ENCODE peak calls at places on chromosomes 1 and 21, in eight cellular contexts. Q is HCT116, O is adrenal gland, B is IMR-90, R is body of pancreas, G is Peyer's patch, H is heart left ventricle, V is transverse colon. P is an unnamed sample.

GRCh38 chr1:179599623-179600249 is 8.1 kb downstream of the TDRD5 start:
- DNase-seq in Q (peak; percentile 44), H (no peak), O (peak; percentile 46), R (peak; percentile 49), B (peak; percentile 30), V (peak; percentile 35), G (no peak), P (no peak)

GRCh38 chr1:95440511-95440910 is 206.5 kb downstream of the RWDD3 start:
- DNase-seq in B (no peak), Q (no peak), H (no peak), V (no peak), G (no peak), R (no peak), O (no peak), P (no peak)

GRCh38 chr21:41768371-41769042 is 1.7 kb upstream of the RIPK4 start:
- DNase-seq in O (no peak), H (no peak), Q (peak; percentile 32), G (peak; percentile 20), B (peak; percentile 85), V (peak; percentile 84), R (peak; percentile 91), P (no peak)

GRCh38 chr1:21072721-21073120 is 104.0 kb downstream of the EIF4G3 start:
- DNase-seq in O (no peak), Q (no peak), R (no peak), H (no peak), B (peak; percentile 82), V (no peak), G (no peak), P (no peak)

GRCh38 chr21:15036189-15036588 is 28.6 kb downstream of the NRIP1 start:
- DNase-seq in O (no peak), R (no peak), Q (no peak), V (no peak), H (no peak), B (no peak), G (no peak), P (no peak)

GRCh38 chr21:32329331-32329730 is 30.7 kb downstream of the MRAP start:
- DNase-seq in O (peak; percentile 85), R (no peak), H (no peak), Q (no peak), B (peak; percentile 53), G (no peak), V (no peak), P (no peak)

GRCh38 chr1:101112051-101112770 is 86.6 kb upstream of the DPH5 start:
- DNase-seq in R (peak; percentile 8), G (peak; percentile 74), V (peak; percentile 40), O (peak; percentile 47), Q (no peak), H (peak; percentile 66), B (no peak), P (no peak)

GRCh38 chr1:52400131-52400530 is 4.1 kb downstream of the ORC1 start:
- DNase-seq in G (no peak), B (no peak), R (no peak), V (no peak), O (no peak), Q (no peak), H (no peak), P (no peak)

GRCh38 chr1:172561252-172561651 is 28.3 kb downstream of the SUCO start:
- DNase-seq in R (no peak), H (no peak), V (no peak), O (no peak), Q (no peak), G (no peak), B (peak; percentile 25), P (no peak)

GRCh38 chr1:158075078-158075477 is 81.6 kb downstream of the KIRREL1 start:
- DNase-seq in V (no peak), G (no peak), H (no peak), O (no peak), B (no peak), R (peak; percentile 19), Q (no peak), P (no peak)

GRCh38 chr1:206792939-206793607 is 20.8 kb upstream of the IL10 start:
- DNase-seq in B (peak; percentile 45), Q (no peak), R (no peak), G (no peak), O (no peak), V (no peak), H (no peak), P (no peak)

GRCh38 chr1:41512701-41513387 is 28.4 kb upstream of the EDN2 start:
- DNase-seq in H (peak; percentile 56), O (no peak), B (no peak), V (no peak), Q (no peak), R (no peak), G (no peak), P (no peak)

GRCh38 chr1:59819566-59820438 is 5.1 kb downstream of the HOOK1 start:
- DNase-seq in O (no peak), V (no peak), B (no peak), Q (no peak), R (no peak), G (no peak), H (no peak), P (no peak)

GRCh38 chr21:18174370-18174769 is 70.3 kb upstream of the CHODL start:
- DNase-seq in H (no peak), R (no peak), G (no peak), B (no peak), Q (no peak), V (no peak), O (no peak), P (no peak)

GRCh38 chr1:33257759-33258712 is 1.7 kb downstream of the ZNF362 start:
- DNase-seq in R (peak; percentile 28), V (peak; percentile 32), O (no peak), G (no peak), B (peak; percentile 20), H (peak; percentile 25), Q (no peak), P (no peak)

GRCh38 chr1:2310332-2311183 is 80.8 kb downstream of the MORN1 start:
- DNase-seq in O (peak; percentile 78), B (no peak), V (no peak), Q (no peak), R (no peak), G (no peak), H (no peak), P (no peak)

GRCh38 chr1:48236716-48237470 is 14.4 kb downstream of the SLC5A9 start:
- DNase-seq in G (no peak), H (no peak), R (no peak), O (no peak), B (peak; percentile 35), Q (peak; percentile 28), V (no peak), P (peak; percentile 33)

GRCh38 chr1:207404849-207405525 is 49.1 kb upstream of the CR2 start:
- DNase-seq in B (peak; percentile 78), Q (peak; percentile 65), O (peak; percentile 12), G (no peak), V (no peak), H (no peak), R (no peak), P (peak; percentile 39)

GRCh38 chr1:217747156-217747769 is 116.1 kb downstream of the SPATA17 start:
- DNase-seq in G (no peak), Q (peak; percentile 26), V (no peak), H (no peak), B (peak; percentile 41), R (no peak), O (no peak), P (no peak)

GRCh38 chr1:10773376-10773775 is 23.1 kb downstream of the CASZ1 start:
- DNase-seq in O (no peak), H (peak; percentile 36), B (no peak), R (no peak), V (no peak), Q (no peak), G (no peak), P (no peak)

GRCh38 chr1:77543822-77544448 is 138.5 kb downstream of the ZZZ3 start:
- DNase-seq in B (peak; percentile 75), H (no peak), Q (no peak), R (no peak), G (no peak), V (no peak), O (no peak), P (no peak)

GRCh38 chr1:169108897-169109560 is 2.5 kb downstream of the ATP1B1 start:
- DNase-seq in R (peak; percentile 36), V (peak; percentile 66), O (peak; percentile 59), Q (no peak), B (peak; percentile 35), H (no peak), G (no peak), P (no peak)

GRCh38 chr1:159924025-159924790 is 1.1 kb downstream of the TAGLN2 start:
- DNase-seq in V (peak; percentile 90), H (peak; percentile 94), R (peak; percentile 92), G (peak; percentile 70), B (peak; percentile 89), O (peak; percentile 91), Q (peak; percentile 55), P (peak; percentile 68)
- TF ChIP-seq POLR2A in V (no peak), H (peak; percentile 42), R (no peak), G (peak; percentile 31), B (peak; percentile 5), O (no peak), Q (no peak), P (no peak)

DNA sequence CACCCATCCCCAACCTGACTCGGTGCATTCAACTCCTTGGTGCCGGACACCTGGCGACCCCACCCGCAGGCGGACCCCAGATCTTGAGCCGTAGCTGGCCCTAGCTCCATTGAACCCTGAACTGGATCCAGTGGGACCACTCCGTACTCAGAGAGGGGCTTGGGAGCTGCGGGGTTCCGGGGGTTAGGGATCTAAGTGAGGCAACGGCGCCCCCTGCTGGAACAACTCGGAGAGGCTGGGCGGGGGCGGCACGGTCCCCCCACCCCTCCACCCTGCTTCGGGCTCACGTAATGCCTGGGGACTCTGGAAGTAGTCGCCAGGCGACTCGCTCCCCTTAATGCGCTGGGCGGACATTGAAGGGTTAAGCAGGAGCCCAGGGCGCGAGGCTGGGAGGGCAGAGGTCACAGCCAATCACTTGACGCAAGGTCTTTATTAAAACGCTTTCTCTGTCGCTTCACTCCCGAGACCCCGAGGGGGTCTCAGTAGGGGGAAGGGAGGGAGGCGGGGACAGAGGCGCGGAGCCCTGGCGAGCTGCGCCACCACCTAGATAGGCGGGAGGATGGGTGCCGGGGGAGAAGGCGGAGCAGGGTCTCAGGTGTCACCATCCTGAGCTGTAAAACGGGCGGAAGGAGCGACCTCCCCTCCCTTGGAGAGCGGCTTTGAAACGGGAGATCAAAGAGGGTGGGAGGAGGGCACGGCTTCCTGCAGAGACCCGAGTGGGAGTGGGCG is 699 bp upstream of the CRABP2 start:
- DNase-seq in G (peak; percentile 65), R (peak; percentile 77), V (peak; percentile 66), H (peak; percentile 75), Q (no peak), O (peak; percentile 62), B (peak; percentile 34), P (peak; percentile 86)
- TF ChIP-seq POLR2A in G (no peak), R (no peak), V (no peak), H (no peak), Q (peak; percentile 24), O (no peak), B (no peak), P (no peak)

DNA sequence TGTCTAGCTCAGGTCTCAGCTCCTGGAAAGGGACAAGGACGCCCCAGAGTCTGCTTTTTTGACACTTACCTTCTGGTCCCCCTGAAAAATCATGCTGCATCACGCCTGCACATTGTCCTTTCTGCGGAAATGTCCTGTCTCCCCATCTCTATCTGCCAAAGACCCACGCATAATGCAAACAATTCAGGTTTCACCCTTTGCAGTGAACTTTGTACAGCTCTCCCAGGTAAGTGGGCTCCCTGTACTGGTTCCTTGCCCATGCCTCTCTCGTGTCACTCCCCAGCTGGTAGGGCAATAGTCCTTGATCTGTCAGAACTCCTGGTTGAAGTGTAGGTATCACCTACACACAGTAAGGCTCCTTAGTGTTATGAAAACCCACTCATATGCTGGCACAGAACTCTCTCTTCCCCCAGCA is 102.9 kb upstream of the IRF2BP2 start:
- DNase-seq in O (no peak), Q (no peak), B (no peak), R (no peak), H (no peak), V (no peak), G (no peak), P (no peak)
- TF ChIP-seq POLR2A in O (no peak), Q (no peak), B (no peak), R (no peak), H (no peak), V (no peak), G (no peak), P (no peak)

GRCh38 chr1:84753516-84754375 is 63.5 kb upstream of the SSX2IP start:
- DNase-seq in B (peak; percentile 78), O (peak; percentile 72), Q (peak; percentile 43), G (peak; percentile 51), V (peak; percentile 76), H (peak; percentile 72), R (peak; percentile 77), P (peak; percentile 57)
- TF ChIP-seq POLR2A in B (peak; percentile 57), O (no peak), Q (no peak), G (no peak), V (no peak), H (no peak), R (no peak), P (no peak)

P was measured in GM12891.